ENCODE peak calls at places on chromosomes 5 and 9, in six cellular contexts. One of them, this sample, is unnamed.
A peak's percentile ranks its signal among the peaks of the same experiment; 100 is the strongest.

GRCh38 chr9:74630228-74630627 is 133.1 kb downstream of the RORB start:
- DNase-seq in WERI-Rb-1: no peak
- DNase-seq in neural crest cell: no peak
- DNase-seq in GM20000: no peak
- DNase-seq in kidney epithelial cell: no peak
- DNase-seq in AG04450: no peak
- DNase-seq in this sample: no peak

GRCh38 chr9:23596913-23597634 is 229.0 kb downstream of the ELAVL2 start:
- DNase-seq in WERI-Rb-1: no peak
- DNase-seq in neural crest cell: no peak
- DNase-seq in GM20000: no peak
- DNase-seq in kidney epithelial cell: no peak
- DNase-seq in AG04450: no peak
- DNase-seq in this sample: no peak

GRCh38 chr5:1255081-1255561 is 29.9 kb downstream of the SLC6A18 start:
- DNase-seq in WERI-Rb-1: no peak
- DNase-seq in neural crest cell: no peak
- DNase-seq in GM20000: no peak
- DNase-seq in kidney epithelial cell: no peak
- DNase-seq in AG04450: no peak
- DNase-seq in this sample: no peak

GRCh38 chr9:93315960-93316359 is 132.0 kb downstream of the WNK2 start:
- DNase-seq in WERI-Rb-1: no peak
- DNase-seq in neural crest cell: no peak
- DNase-seq in GM20000: no peak
- DNase-seq in kidney epithelial cell: no peak
- DNase-seq in AG04450: no peak
- DNase-seq in this sample: no peak

GRCh38 chr9:121424024-121424432 is 54.0 kb upstream of the STOM start:
- DNase-seq in WERI-Rb-1: no peak
- DNase-seq in neural crest cell: no peak
- DNase-seq in GM20000: no peak
- DNase-seq in kidney epithelial cell: no peak
- DNase-seq in AG04450: no peak
- DNase-seq in this sample: no peak

GRCh38 chr5:179183481-179183880 is 123.3 kb downstream of the ZNF354C start:
- DNase-seq in WERI-Rb-1: no peak
- DNase-seq in neural crest cell: no peak
- DNase-seq in GM20000: no peak
- DNase-seq in kidney epithelial cell: no peak
- DNase-seq in AG04450: no peak
- DNase-seq in this sample: peak; percentile 83

GRCh38 chr9:72979405-72980100 is 26.7 kb upstream of the ALDH1A1 start:
- DNase-seq in WERI-Rb-1: no peak
- DNase-seq in neural crest cell: no peak
- DNase-seq in GM20000: no peak
- DNase-seq in kidney epithelial cell: no peak
- DNase-seq in AG04450: no peak
- DNase-seq in this sample: no peak

GRCh38 chr9:69946800-69947437 is 96.7 kb upstream of the MAMDC2 start:
- DNase-seq in WERI-Rb-1: no peak
- DNase-seq in neural crest cell: no peak
- DNase-seq in GM20000: no peak
- DNase-seq in kidney epithelial cell: peak; percentile 83
- DNase-seq in AG04450: peak; percentile 59
- DNase-seq in this sample: no peak

GRCh38 chr5:120083851-120084615 is 380.1 kb upstream of the PRR16 start:
- DNase-seq in WERI-Rb-1: peak; percentile 65
- DNase-seq in neural crest cell: no peak
- DNase-seq in GM20000: no peak
- DNase-seq in kidney epithelial cell: no peak
- DNase-seq in AG04450: no peak
- DNase-seq in this sample: no peak

GRCh38 chr5:8923516-8923915 is 622.4 kb downstream of the SEMA5A start:
- DNase-seq in WERI-Rb-1: no peak
- DNase-seq in neural crest cell: no peak
- DNase-seq in GM20000: no peak
- DNase-seq in kidney epithelial cell: no peak
- DNase-seq in AG04450: no peak
- DNase-seq in this sample: no peak

GRCh38 chr5:1152771-1153282 is 41.0 kb upstream of the SLC12A7 start:
- DNase-seq in WERI-Rb-1: peak; percentile 91
- DNase-seq in neural crest cell: no peak
- DNase-seq in GM20000: no peak
- DNase-seq in kidney epithelial cell: no peak
- DNase-seq in AG04450: no peak
- DNase-seq in this sample: no peak

GRCh38 chr9:99778308-99778707 is 43.4 kb upstream of the NR4A3 start:
- DNase-seq in WERI-Rb-1: no peak
- DNase-seq in neural crest cell: no peak
- DNase-seq in GM20000: no peak
- DNase-seq in kidney epithelial cell: peak; percentile 59
- DNase-seq in AG04450: peak; percentile 15
- DNase-seq in this sample: no peak

GRCh38 chr9:36895744-36896260 is 138.3 kb downstream of the PAX5 start:
- DNase-seq in WERI-Rb-1: no peak
- DNase-seq in neural crest cell: no peak
- DNase-seq in GM20000: no peak
- DNase-seq in kidney epithelial cell: no peak
- DNase-seq in AG04450: no peak
- DNase-seq in this sample: no peak

GRCh38 chr9:134887686-134888602 is 7.3 kb downstream of the FCN2 start:
- DNase-seq in WERI-Rb-1: no peak
- DNase-seq in neural crest cell: no peak
- DNase-seq in GM20000: no peak
- DNase-seq in kidney epithelial cell: no peak
- DNase-seq in AG04450: no peak
- DNase-seq in this sample: no peak

GRCh38 chr5:38742821-38743220 is 103.0 kb upstream of the OSMR start:
- DNase-seq in WERI-Rb-1: no peak
- DNase-seq in neural crest cell: no peak
- DNase-seq in GM20000: no peak
- DNase-seq in kidney epithelial cell: no peak
- DNase-seq in AG04450: no peak
- DNase-seq in this sample: no peak

GRCh38 chr5:146667633-146668032 is 151.6 kb upstream of the GPR151 start:
- DNase-seq in WERI-Rb-1: no peak
- DNase-seq in neural crest cell: no peak
- DNase-seq in GM20000: no peak
- DNase-seq in kidney epithelial cell: peak; percentile 31
- DNase-seq in AG04450: no peak
- DNase-seq in this sample: no peak

GRCh38 chr9:130870491-130871381 is 25.9 kb downstream of the QRFP start:
- DNase-seq in WERI-Rb-1: no peak
- DNase-seq in neural crest cell: no peak
- DNase-seq in GM20000: peak; percentile 77
- DNase-seq in kidney epithelial cell: no peak
- DNase-seq in AG04450: no peak
- DNase-seq in this sample: no peak

GRCh38 chr9:79817469-79818004 is 245.8 kb downstream of the TLE4 start:
- DNase-seq in WERI-Rb-1: no peak
- DNase-seq in neural crest cell: no peak
- DNase-seq in GM20000: peak; percentile 42
- DNase-seq in kidney epithelial cell: peak; percentile 14
- DNase-seq in AG04450: no peak
- DNase-seq in this sample: no peak

GRCh38 chr5:61048534-61048933 is 103.5 kb downstream of the NDUFAF2 start:
- DNase-seq in WERI-Rb-1: no peak
- DNase-seq in neural crest cell: no peak
- DNase-seq in GM20000: no peak
- DNase-seq in kidney epithelial cell: peak; percentile 82
- DNase-seq in AG04450: peak; percentile 48
- DNase-seq in this sample: no peak

GRCh38 chr5:156186760-156187159 is 140.2 kb upstream of the SGCD start:
- DNase-seq in WERI-Rb-1: no peak
- DNase-seq in neural crest cell: no peak
- DNase-seq in GM20000: no peak
- DNase-seq in kidney epithelial cell: no peak
- DNase-seq in AG04450: no peak
- DNase-seq in this sample: no peak

GRCh38 chr9:121819511-121820231 is 168.2 kb downstream of the DAB2IP start:
- DNase-seq in WERI-Rb-1: no peak
- DNase-seq in neural crest cell: peak; percentile 47
- DNase-seq in GM20000: peak; percentile 38
- DNase-seq in kidney epithelial cell: no peak
- DNase-seq in AG04450: no peak
- DNase-seq in this sample: no peak

GRCh38 chr9:131661954-131662621 is 77.8 kb downstream of the RAPGEF1 start:
- DNase-seq in WERI-Rb-1: no peak
- DNase-seq in neural crest cell: no peak
- DNase-seq in GM20000: peak; percentile 50
- DNase-seq in kidney epithelial cell: no peak
- DNase-seq in AG04450: no peak
- DNase-seq in this sample: no peak

GRCh38 chr5:374631-375335 is 53.3 kb downstream of the AHRR start:
- DNase-seq in WERI-Rb-1: no peak
- DNase-seq in neural crest cell: no peak
- DNase-seq in GM20000: no peak
- DNase-seq in kidney epithelial cell: no peak
- DNase-seq in AG04450: no peak
- DNase-seq in this sample: peak; percentile 84

DNA sequence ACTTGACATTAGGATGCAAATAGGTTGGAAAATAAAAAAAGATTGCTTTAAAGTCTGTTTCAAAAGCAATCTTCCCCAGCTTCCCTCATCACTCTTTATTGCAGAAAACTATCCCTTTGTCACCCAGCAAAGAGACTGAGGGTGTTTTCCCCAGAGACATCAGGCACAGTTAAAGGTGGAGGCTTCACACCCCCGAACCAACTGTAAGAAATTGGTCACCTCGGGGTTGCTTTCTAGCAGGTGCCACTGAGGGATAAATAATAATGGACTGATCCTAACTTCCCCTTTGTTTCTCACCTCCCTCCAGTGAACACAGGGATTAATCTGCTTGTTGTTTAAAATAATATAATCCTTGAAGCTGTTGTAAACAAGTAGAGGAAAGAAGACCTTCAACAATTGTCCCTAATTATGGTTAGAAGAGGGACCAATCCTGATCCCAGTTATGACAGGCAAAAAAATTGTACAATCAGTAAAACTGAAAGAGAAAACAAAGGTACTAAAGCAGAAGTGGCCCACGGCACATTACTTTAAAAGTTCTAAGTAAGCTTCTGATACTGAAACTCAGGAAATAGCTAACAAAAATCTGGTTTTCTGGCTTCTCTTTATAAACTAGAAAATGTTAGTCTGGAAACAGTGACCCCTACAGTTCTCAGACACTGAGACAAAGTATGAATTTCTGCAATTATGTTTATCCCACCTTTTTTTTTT is 6.6 kb upstream of the PCSK1 start:
- DNase-seq in WERI-Rb-1: no peak
- DNase-seq in neural crest cell: no peak
- DNase-seq in GM20000: peak; percentile 56
- DNase-seq in kidney epithelial cell: no peak
- DNase-seq in AG04450: no peak
- DNase-seq in this sample: no peak
- TF ChIP-seq CTCF in WERI-Rb-1: no peak
- TF ChIP-seq CTCF in neural crest cell: no peak
- TF ChIP-seq CTCF in GM20000: no peak
- TF ChIP-seq CTCF in kidney epithelial cell: peak; percentile 8
- TF ChIP-seq CTCF in AG04450: peak; percentile 6
- TF ChIP-seq CTCF in this sample: peak; percentile 63

DNA sequence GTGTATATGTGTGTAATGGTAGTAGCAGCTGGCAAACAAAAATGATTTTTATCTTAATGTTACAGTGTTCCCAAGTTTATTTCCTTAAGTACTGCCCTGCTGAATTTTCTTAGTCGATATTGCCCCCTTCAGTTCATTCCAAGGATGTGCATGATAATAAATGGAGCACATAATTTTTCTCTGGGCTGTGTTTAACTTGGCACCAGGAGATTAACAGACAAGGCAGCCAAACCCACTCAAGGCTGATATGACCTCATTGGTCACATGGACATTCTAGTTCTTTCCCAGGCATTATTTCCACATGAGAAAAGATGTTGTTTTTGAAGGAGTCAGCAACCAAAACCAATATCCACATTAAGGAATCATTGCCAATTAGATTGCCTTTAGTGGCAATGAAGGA is 61.8 kb downstream of the COX7C start:
- DNase-seq in WERI-Rb-1: peak; percentile 32
- DNase-seq in neural crest cell: no peak
- DNase-seq in GM20000: peak; percentile 11
- DNase-seq in kidney epithelial cell: peak; percentile 70
- DNase-seq in AG04450: peak; percentile 27
- DNase-seq in this sample: no peak
- TF ChIP-seq CTCF in WERI-Rb-1: peak; percentile 33
- TF ChIP-seq CTCF in neural crest cell: peak; percentile 79
- TF ChIP-seq CTCF in GM20000: no peak
- TF ChIP-seq CTCF in kidney epithelial cell: peak; percentile 60
- TF ChIP-seq CTCF in AG04450: peak; percentile 63
- TF ChIP-seq CTCF in this sample: peak; percentile 84

DNA sequence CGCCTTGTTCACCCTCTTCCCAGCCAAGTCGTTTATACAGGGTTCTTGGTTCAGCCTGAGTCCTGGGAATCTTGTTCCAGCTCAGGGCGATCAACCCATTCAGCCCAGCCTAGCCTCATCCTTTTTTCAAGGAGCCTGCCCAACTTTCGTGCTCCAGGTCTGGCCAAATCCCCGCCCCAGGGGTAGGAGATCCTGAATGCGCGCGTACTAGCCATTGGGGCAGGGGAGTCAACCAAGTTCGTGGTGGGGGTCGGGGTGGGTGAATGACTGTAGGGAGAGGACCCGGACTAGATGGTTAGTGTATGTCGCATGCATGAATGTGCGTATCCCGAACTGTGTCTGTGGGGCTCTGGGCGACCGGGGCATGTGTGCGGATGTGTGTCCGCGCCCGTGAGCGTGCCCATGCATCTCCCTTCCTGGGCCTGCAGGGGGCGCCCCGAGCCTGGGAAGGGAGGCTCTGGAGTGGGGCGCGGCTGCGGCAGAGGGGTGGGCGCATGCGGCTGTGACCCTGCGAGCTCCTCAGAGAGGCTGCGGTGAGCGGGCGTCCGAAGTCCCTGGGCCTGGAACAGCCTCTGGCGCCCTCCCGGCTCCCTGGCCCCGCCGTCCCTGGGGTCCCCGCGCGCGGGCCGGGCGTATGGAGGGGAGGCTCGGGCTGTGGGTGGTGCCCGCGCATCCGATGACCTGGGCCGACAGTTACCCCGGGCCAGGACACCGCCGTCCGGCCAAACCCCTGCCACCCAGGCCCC is 8.7 kb downstream of the CCL21 start:
- DNase-seq in WERI-Rb-1: peak; percentile 70
- DNase-seq in neural crest cell: peak; percentile 84
- DNase-seq in GM20000: peak; percentile 83
- DNase-seq in kidney epithelial cell: no peak
- DNase-seq in AG04450: peak; percentile 4
- DNase-seq in this sample: peak; percentile 86
- TF ChIP-seq CTCF in WERI-Rb-1: peak; percentile 79
- TF ChIP-seq CTCF in neural crest cell: peak; percentile 94
- TF ChIP-seq CTCF in GM20000: peak; percentile 65
- TF ChIP-seq CTCF in kidney epithelial cell: peak; percentile 90
- TF ChIP-seq CTCF in AG04450: peak; percentile 82
- TF ChIP-seq CTCF in this sample: peak; percentile 90

DNA sequence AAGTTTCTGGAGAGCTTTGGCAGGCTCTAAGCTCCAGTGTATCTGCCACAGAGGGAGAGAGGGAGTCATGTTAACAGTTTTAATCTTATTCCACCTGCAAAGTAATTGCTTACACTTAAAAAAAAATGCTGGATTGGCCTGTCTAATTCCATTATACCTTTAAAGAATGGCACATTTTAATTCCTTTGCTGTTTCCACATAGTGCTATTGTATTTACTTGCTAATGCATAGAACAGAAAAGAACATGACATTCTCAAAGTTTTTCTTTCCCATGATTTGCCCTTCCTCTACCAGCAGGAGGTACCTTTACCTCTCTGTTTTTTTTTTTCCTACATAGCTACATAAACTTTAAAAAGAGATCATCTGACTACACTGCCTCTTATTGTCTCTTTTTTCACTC is 318.0 kb downstream of the GLIS3 start:
- DNase-seq in WERI-Rb-1: no peak
- DNase-seq in neural crest cell: no peak
- DNase-seq in GM20000: no peak
- DNase-seq in kidney epithelial cell: no peak
- DNase-seq in AG04450: no peak
- DNase-seq in this sample: no peak
- TF ChIP-seq CTCF in WERI-Rb-1: no peak
- TF ChIP-seq CTCF in neural crest cell: peak; percentile 30
- TF ChIP-seq CTCF in GM20000: no peak
- TF ChIP-seq CTCF in kidney epithelial cell: peak; percentile 13
- TF ChIP-seq CTCF in AG04450: no peak
- TF ChIP-seq CTCF in this sample: no peak